ENCODE peak calls at places on chromosomes 7 and 10, in six cellular contexts. One of them, this sample, is unnamed.
A peak's percentile ranks its signal among the peaks of the same experiment; 100 is the strongest.

GRCh38 chr7:33901199-33901598 is 4.1 kb upstream of the BMPER start:
- DNase-seq in psoas muscle: no peak
- DNase-seq in foreskin fibroblast: no peak
- DNase-seq in IMR-90: peak; percentile 36
- DNase-seq in CD8-positive, alpha-beta T cell: no peak
- DNase-seq in left lung: no peak
- DNase-seq in this sample: no peak

GRCh38 chr7:12685550-12685949 is 1.9 kb upstream of the ARL4A start:
- DNase-seq in psoas muscle: no peak
- DNase-seq in foreskin fibroblast: peak; percentile 47
- DNase-seq in IMR-90: peak; percentile 33
- DNase-seq in CD8-positive, alpha-beta T cell: peak; percentile 6
- DNase-seq in left lung: no peak
- DNase-seq in this sample: no peak

GRCh38 chr7:76047305-76047810 is 442 bp downstream of the STYXL1 start:
- DNase-seq in psoas muscle: no peak
- DNase-seq in foreskin fibroblast: no peak
- DNase-seq in IMR-90: no peak
- DNase-seq in CD8-positive, alpha-beta T cell: no peak
- DNase-seq in left lung: no peak
- DNase-seq in this sample: no peak

GRCh38 chr7:103964269-103964668 is 25.2 kb downstream of the RELN start:
- DNase-seq in psoas muscle: no peak
- DNase-seq in foreskin fibroblast: no peak
- DNase-seq in IMR-90: no peak
- DNase-seq in CD8-positive, alpha-beta T cell: no peak
- DNase-seq in left lung: no peak
- DNase-seq in this sample: no peak

GRCh38 chr7:7792089-7792488 is 73.7 kb upstream of the RPA3 start:
- DNase-seq in psoas muscle: no peak
- DNase-seq in foreskin fibroblast: peak; percentile 39
- DNase-seq in IMR-90: no peak
- DNase-seq in CD8-positive, alpha-beta T cell: no peak
- DNase-seq in left lung: no peak
- DNase-seq in this sample: no peak

GRCh38 chr10:78684954-78685353 is 383.8 kb upstream of the ZMIZ1 start:
- DNase-seq in psoas muscle: no peak
- DNase-seq in foreskin fibroblast: no peak
- DNase-seq in IMR-90: no peak
- DNase-seq in CD8-positive, alpha-beta T cell: no peak
- DNase-seq in left lung: no peak
- DNase-seq in this sample: no peak

GRCh38 chr10:92990615-92991014 is 70.0 kb upstream of the CYP26C1 start:
- DNase-seq in psoas muscle: no peak
- DNase-seq in foreskin fibroblast: peak; percentile 23
- DNase-seq in IMR-90: peak; percentile 55
- DNase-seq in CD8-positive, alpha-beta T cell: no peak
- DNase-seq in left lung: no peak
- DNase-seq in this sample: no peak

GRCh38 chr10:59805043-59805442 is 51.8 kb upstream of the MRLN start:
- DNase-seq in psoas muscle: peak; percentile 64
- DNase-seq in foreskin fibroblast: peak; percentile 11
- DNase-seq in IMR-90: peak; percentile 5
- DNase-seq in CD8-positive, alpha-beta T cell: no peak
- DNase-seq in left lung: no peak
- DNase-seq in this sample: no peak

GRCh38 chr7:134669845-134670373 is 23.3 kb downstream of the BPGM start:
- DNase-seq in psoas muscle: peak; percentile 68
- DNase-seq in foreskin fibroblast: peak; percentile 81
- DNase-seq in IMR-90: peak; percentile 96
- DNase-seq in CD8-positive, alpha-beta T cell: peak; percentile 63
- DNase-seq in left lung: no peak
- DNase-seq in this sample: no peak

GRCh38 chr7:136245327-136246004 is 268.3 kb upstream of the MTPN start:
- DNase-seq in psoas muscle: no peak
- DNase-seq in foreskin fibroblast: no peak
- DNase-seq in IMR-90: no peak
- DNase-seq in CD8-positive, alpha-beta T cell: no peak
- DNase-seq in left lung: no peak
- DNase-seq in this sample: no peak

GRCh38 chr10:127040756-127041155 is 135.5 kb downstream of the DOCK1 start:
- DNase-seq in psoas muscle: no peak
- DNase-seq in foreskin fibroblast: peak; percentile 30
- DNase-seq in IMR-90: no peak
- DNase-seq in CD8-positive, alpha-beta T cell: no peak
- DNase-seq in left lung: no peak
- DNase-seq in this sample: no peak

GRCh38 chr7:96707901-96708774 is 1.5 kb downstream of the SEM1 start:
- DNase-seq in psoas muscle: no peak
- DNase-seq in foreskin fibroblast: no peak
- DNase-seq in IMR-90: no peak
- DNase-seq in CD8-positive, alpha-beta T cell: no peak
- DNase-seq in left lung: no peak
- DNase-seq in this sample: no peak

GRCh38 chr7:96710544-96710943 is 898 bp upstream of the SEM1 start:
- DNase-seq in psoas muscle: no peak
- DNase-seq in foreskin fibroblast: no peak
- DNase-seq in IMR-90: no peak
- DNase-seq in CD8-positive, alpha-beta T cell: no peak
- DNase-seq in left lung: no peak
- DNase-seq in this sample: no peak

GRCh38 chr7:96713037-96713436 is 3.4 kb upstream of the SEM1 start:
- DNase-seq in psoas muscle: no peak
- DNase-seq in foreskin fibroblast: no peak
- DNase-seq in IMR-90: no peak
- DNase-seq in CD8-positive, alpha-beta T cell: no peak
- DNase-seq in left lung: no peak
- DNase-seq in this sample: no peak

GRCh38 chr7:96709381-96710228 is at the start of gene SEM1:
- DNase-seq in psoas muscle: peak; percentile 88
- DNase-seq in foreskin fibroblast: peak; percentile 92
- DNase-seq in IMR-90: peak; percentile 84
- DNase-seq in CD8-positive, alpha-beta T cell: peak; percentile 23
- DNase-seq in left lung: peak; percentile 86
- DNase-seq in this sample: peak; percentile 68

DNA sequence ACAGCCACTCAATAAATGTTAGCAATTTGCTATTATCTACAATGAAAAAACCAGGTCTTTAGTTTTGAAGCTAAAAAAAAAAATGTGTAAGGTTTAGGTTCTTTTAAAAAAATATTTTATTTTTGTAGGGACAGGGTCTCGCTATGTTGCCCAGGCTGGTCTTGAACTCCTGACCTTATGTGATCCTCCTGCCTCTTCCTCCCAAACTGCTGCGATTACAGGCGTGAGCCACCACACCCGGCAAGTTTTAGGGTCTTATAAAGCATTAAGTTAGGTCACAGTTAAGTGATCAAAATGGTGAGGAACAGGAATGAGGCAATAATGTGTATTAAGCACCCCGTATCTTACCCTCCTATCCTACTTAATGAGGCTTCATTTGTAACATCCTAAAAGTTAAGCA is 774 bp downstream of the SEM1 start:
- DNase-seq in psoas muscle: no peak
- DNase-seq in foreskin fibroblast: no peak
- DNase-seq in IMR-90: no peak
- DNase-seq in CD8-positive, alpha-beta T cell: no peak
- DNase-seq in left lung: no peak
- DNase-seq in this sample: no peak
- H3K4me3 ChIP-seq in psoas muscle: peak overlapping the region; percentile 74
- H3K4me3 ChIP-seq in foreskin fibroblast: peak overlapping the region; percentile 96
- H3K4me3 ChIP-seq in IMR-90: peak overlapping the region; percentile 77
- H3K4me3 ChIP-seq in CD8-positive, alpha-beta T cell: peak overlapping the region; percentile 71
- H3K4me3 ChIP-seq in left lung: peak overlapping the region; percentile 84
- H3K4me3 ChIP-seq in this sample: peak overlapping the region; percentile 90

DNA sequence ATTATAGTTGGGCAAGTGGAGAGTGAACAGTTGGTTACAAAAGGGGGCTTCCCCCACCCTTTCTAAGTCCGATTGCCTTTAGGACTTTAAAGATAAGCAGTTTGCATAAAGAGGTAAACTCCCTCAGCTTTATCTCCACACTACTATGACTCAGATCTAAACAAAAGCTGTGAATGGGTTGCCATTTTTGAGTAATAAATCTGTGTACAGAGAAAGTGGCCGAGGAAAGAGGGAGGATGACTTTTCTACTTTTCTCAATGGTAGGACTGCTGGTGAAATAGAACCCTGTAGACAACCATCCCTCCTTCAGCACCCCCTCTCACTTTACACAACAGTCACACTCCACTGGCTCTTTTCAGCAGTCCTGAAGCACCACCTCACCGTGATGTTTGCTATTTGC is 71.2 kb downstream of the DNMBP start:
- DNase-seq in psoas muscle: no peak
- DNase-seq in foreskin fibroblast: no peak
- DNase-seq in IMR-90: peak; percentile 72
- DNase-seq in CD8-positive, alpha-beta T cell: no peak
- DNase-seq in left lung: no peak
- DNase-seq in this sample: peak; percentile 43
- TF ChIP-seq CTCF in psoas muscle: no peak
- TF ChIP-seq CTCF in foreskin fibroblast: no peak
- TF ChIP-seq CTCF in IMR-90: no peak
- TF ChIP-seq CTCF in CD8-positive, alpha-beta T cell: no peak
- TF ChIP-seq CTCF in left lung: no peak
- TF ChIP-seq CTCF in this sample: no peak

DNA sequence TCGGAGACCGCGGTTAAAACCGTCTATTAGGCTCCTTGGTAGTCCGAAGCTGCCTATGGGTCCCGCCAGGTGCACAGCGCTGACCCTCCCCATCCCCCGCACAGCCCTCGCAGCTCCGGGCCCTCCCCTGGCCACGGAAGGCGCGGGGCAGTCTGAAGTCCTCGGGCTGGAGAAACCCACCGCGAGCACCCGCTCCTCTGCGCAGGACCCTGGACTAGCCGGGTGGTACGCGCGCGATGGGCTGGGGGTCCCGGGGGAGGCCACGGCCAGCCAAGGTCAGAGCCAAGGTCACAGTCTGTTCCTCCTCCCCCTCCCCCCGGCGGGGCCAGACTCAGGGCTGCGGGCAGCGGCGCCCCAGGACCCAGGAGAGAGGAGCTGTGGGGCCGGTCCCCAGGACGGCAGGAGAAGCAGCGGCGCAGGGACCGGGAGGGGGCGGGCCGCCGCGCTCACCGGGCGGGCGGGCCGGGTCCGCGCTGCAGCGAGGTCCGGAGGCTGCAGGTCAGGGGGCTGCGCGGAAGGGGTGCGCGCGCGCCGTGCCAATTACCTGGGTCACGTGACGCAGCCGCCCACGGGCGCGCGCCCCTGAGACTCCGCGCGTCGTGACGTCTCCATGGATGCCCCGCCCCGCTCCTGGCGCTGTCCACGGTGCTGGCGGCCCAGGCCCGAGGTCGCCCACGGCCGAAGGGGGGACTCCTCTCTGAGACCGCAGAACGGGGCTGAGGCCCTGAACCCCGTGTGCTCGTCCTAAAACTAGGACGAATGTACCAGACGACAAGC is at the start of gene OGDHL:
- DNase-seq in psoas muscle: no peak
- DNase-seq in foreskin fibroblast: peak; percentile 78
- DNase-seq in IMR-90: peak; percentile 19
- DNase-seq in CD8-positive, alpha-beta T cell: no peak
- DNase-seq in left lung: peak; percentile 49
- DNase-seq in this sample: no peak
- H3K4me3 ChIP-seq in psoas muscle: peak within 1 kb of the TSS; percentile 64
- H3K4me3 ChIP-seq in foreskin fibroblast: peak within 1 kb of the TSS; percentile 32
- H3K4me3 ChIP-seq in IMR-90: peak within 1 kb of the TSS; percentile 42
- H3K4me3 ChIP-seq in CD8-positive, alpha-beta T cell: no peak within 1 kb of the TSS
- H3K4me3 ChIP-seq in left lung: peak within 1 kb of the TSS; percentile 33
- H3K4me3 ChIP-seq in this sample: peak within 1 kb of the TSS; percentile 36

GRCh38 chr10:99630439-99630838 is 10.2 kb upstream of the SLC25A28 start:
- DNase-seq in psoas muscle: no peak
- DNase-seq in foreskin fibroblast: peak; percentile 76
- DNase-seq in IMR-90: peak; percentile 64
- DNase-seq in CD8-positive, alpha-beta T cell: no peak
- DNase-seq in left lung: no peak
- DNase-seq in this sample: no peak
- TF ChIP-seq CTCF in psoas muscle: peak; percentile 8
- TF ChIP-seq CTCF in foreskin fibroblast: peak; percentile 59
- TF ChIP-seq CTCF in IMR-90: peak; percentile 69
- TF ChIP-seq CTCF in CD8-positive, alpha-beta T cell: no peak
- TF ChIP-seq CTCF in left lung: no peak
- TF ChIP-seq CTCF in this sample: peak; percentile 39

DNA sequence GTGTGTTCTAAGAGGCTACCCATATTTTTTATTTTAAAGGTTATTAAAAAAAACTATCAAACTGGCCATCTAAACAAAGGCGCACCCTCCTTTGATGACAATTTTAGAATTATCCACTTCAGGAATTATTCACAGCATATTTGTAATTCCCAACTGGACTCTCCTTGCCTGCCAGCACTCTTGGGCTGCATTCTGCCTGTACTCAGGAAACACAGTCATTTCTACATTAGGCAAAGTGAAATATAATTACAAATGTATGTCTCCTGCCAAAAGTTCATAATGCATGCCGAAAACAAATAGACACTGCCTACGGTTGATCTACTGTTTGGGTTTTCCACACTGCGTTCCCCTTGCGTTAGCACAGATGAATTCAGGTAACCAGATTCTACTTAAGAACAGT is 2.0 kb downstream of the HGF start:
- DNase-seq in psoas muscle: no peak
- DNase-seq in foreskin fibroblast: peak; percentile 42
- DNase-seq in IMR-90: peak; percentile 50
- DNase-seq in CD8-positive, alpha-beta T cell: no peak
- DNase-seq in left lung: no peak
- DNase-seq in this sample: no peak
- H3K4me3 ChIP-seq in psoas muscle: peak overlapping the region; percentile 54
- H3K4me3 ChIP-seq in foreskin fibroblast: no peak overlapping the region
- H3K4me3 ChIP-seq in IMR-90: peak overlapping the region; percentile 53
- H3K4me3 ChIP-seq in CD8-positive, alpha-beta T cell: no peak overlapping the region
- H3K4me3 ChIP-seq in left lung: peak overlapping the region; percentile 12
- H3K4me3 ChIP-seq in this sample: no peak overlapping the region

DNA sequence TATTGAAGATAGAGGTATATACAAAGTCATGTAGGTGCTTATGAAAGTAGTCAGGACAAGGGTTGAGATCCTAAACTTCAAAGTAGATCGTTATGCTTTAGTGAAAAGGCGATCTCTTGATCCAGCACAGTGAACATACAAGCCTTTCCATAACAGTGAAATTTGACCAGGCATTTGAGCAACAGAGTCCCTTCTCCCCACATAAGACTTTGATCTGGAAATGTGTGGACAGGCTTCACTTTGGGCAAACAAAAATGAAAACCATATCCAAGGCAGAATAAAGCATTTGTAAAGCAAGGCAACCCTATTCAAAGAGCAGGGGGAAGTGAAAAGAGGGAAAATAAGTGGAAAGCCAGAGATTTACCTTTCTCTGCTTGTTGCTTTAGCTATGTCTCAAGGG is 311.9 kb upstream of the SORCS1 start:
- DNase-seq in psoas muscle: no peak
- DNase-seq in foreskin fibroblast: peak; percentile 5
- DNase-seq in IMR-90: no peak
- DNase-seq in CD8-positive, alpha-beta T cell: no peak
- DNase-seq in left lung: no peak
- DNase-seq in this sample: no peak
- TF ChIP-seq CTCF in psoas muscle: no peak
- TF ChIP-seq CTCF in foreskin fibroblast: no peak
- TF ChIP-seq CTCF in IMR-90: no peak
- TF ChIP-seq CTCF in CD8-positive, alpha-beta T cell: no peak
- TF ChIP-seq CTCF in left lung: no peak
- TF ChIP-seq CTCF in this sample: no peak

This sample was measured in GM12864.